ENCODE peak calls at places on chromosomes 12 and 14, in four cellular contexts. S is SK-N-SH, O is GM12878, V is K562. C is an unnamed sample.

GRCh38 chr12:22173154-22173553 is 127.1 kb downstream of the CMAS start:
- DNase-seq in S (no peak), O (no peak), V (no peak), C (no peak)

GRCh38 chr12:10708862-10709261 is 14.3 kb downstream of the YBX3 start:
- DNase-seq in S (no peak), O (no peak), V (no peak), C (no peak)

GRCh38 chr14:75222208-75222701 is 45.8 kb upstream of the TMED10 start:
- DNase-seq in S (no peak), O (peak; percentile 53), V (no peak), C (no peak)

GRCh38 chr14:53542692-53543091 is 389.6 kb upstream of the DDHD1 start:
- DNase-seq in S (peak; percentile 15), O (no peak), V (no peak), C (no peak)

GRCh38 chr12:116018282-116018681 is 259.2 kb downstream of the MED13L start:
- DNase-seq in S (no peak), O (no peak), V (no peak), C (no peak)

GRCh38 chr12:24698972-24699371 is 249.9 kb downstream of the BCAT1 start:
- DNase-seq in S (no peak), O (no peak), V (no peak), C (no peak)

GRCh38 chr14:58919262-58919661 is 269.2 kb upstream of the DAAM1 start:
- DNase-seq in S (no peak), O (peak; percentile 26), V (no peak), C (no peak)

GRCh38 chr14:53619625-53620324 is 336.9 kb downstream of the BMP4 start:
- DNase-seq in S (no peak), O (no peak), V (no peak), C (no peak)

GRCh38 chr12:102755271-102755670 is 161.8 kb downstream of the PAH start:
- DNase-seq in S (no peak), O (no peak), V (no peak), C (no peak)

GRCh38 chr12:120939523-120939922 is 35.4 kb upstream of the SPPL3 start:
- DNase-seq in S (no peak), O (no peak), V (no peak), C (no peak)

GRCh38 chr12:94100254-94100653 is 48.1 kb upstream of the PLXNC1 start:
- DNase-seq in S (no peak), O (no peak), V (peak; percentile 15), C (no peak)

GRCh38 chr12:32512910-32513309 is 113.6 kb downstream of the FGD4 start:
- DNase-seq in S (no peak), O (no peak), V (no peak), C (no peak)

GRCh38 chr12:71125515-71125914 is 32.3 kb downstream of the TSPAN8 start:
- DNase-seq in S (peak; percentile 17), O (no peak), V (no peak), C (no peak)

GRCh38 chr14:44778562-44778961 is 183.2 kb downstream of the KLHL28 start:
- DNase-seq in S (no peak), O (no peak), V (no peak), C (no peak)

DNA sequence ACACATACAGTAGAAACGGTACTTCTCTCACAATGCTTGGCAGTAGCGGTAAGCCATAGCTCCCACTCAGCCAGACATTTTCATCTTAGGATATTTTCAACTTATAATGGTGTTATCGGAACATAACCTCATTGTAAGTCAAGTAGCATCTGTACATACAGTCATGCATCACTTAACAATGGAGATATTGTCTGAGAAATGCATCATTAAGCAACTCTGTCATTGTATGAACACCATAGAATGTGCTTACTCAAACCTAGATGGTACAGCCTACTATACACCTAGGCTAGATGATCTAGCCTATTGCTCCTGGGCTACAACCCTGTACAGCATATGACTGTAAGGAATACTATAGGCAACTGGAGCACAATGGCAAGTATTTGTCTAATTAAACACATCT is 40.8 kb downstream of the RPS6KA5 start:
- DNase-seq in S (no peak), O (no peak), V (no peak), C (no peak)
- TF ChIP-seq USF1 in S (no peak), O (no peak), V (no peak), C (no peak)

GRCh38 chr12:89983622-89984021 is 275.0 kb upstream of the ATP2B1 start:
- DNase-seq in S (no peak), O (no peak), V (no peak), C (no peak)
- TF ChIP-seq USF1 in S (no peak), O (no peak), V (no peak), C (no peak)

DNA sequence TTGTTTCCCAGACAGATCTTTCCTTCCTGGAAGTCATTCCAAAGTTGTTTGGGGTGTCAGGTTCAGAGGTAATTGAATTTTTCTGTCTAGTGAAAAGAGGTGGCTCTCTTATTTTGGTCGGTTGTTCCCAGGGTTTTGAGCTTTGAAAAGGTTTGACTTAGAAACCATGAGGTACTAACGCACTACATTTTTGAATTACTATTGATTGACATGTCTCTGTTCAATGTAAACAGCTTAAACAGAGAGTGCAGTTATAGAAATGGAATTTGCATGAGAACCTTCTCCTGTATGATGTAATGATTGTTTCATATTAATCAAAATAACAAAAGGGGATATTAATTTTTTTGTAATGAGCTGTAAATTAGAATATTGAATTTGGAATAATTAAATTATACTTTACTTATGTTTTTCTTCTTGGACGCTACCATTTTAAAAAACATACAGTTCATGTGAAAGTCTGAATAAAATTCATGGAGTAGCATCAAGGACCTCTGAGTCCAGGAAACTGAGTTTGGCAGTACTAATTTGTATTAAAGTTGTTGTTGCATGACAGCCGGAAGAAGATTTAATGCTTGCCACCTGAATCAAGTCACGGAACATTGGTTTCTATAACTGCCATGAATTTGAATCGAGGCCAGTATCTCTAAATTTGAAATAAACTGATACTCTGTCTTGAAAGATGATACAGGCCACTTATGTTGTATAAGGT is 41.7 kb downstream of the NPAS3 start:
- DNase-seq in S (no peak), O (no peak), V (no peak), C (no peak)
- TF ChIP-seq USF1 in S (no peak), O (no peak), V (no peak), C (no peak)

DNA sequence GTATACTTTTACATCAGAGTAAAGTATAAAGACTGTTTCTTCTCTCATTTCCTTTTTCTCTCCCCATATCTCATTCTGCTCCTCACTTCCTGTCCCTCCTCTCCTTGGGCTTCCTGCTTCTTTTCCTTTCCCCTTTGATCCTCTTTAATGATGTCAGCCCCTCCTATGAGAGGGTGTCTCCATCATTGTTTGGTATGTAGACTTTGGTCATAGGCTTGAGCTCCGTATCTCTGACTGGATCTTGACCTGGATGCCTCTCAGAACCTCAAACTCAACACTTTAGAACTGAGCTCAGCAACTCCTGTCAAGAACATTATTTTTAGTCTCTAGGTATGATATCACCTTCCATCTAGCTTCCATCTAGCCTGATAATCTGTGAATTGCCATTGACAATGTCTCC is 50.3 kb downstream of the AKAP6 start:
- DNase-seq in S (no peak), O (no peak), V (no peak), C (no peak)
- TF ChIP-seq USF1 in S (no peak), O (no peak), V (no peak), C (no peak)

DNA sequence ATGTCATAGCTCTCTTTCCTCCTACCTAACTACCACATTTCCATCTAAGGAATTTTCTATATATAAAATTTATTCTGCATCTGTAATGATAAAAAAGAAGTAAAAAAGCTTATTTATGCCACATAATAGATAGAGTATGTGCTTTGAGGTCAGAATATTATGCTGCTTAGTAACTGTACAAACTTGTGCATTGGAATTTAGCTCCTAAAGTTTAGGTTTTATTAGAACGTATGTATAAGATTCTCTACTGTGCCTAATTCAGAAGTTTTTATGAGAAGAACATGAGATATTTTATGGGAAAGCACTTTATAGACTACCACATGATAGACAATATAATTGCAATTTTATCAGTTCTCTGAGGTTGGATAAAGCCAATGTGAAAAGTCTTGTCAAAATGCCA is 384.7 kb downstream of the SLC16A7 start:
- DNase-seq in S (no peak), O (no peak), V (no peak), C (no peak)
- TF ChIP-seq USF1 in S (no peak), O (no peak), V (no peak), C (no peak)

GRCh38 chr14:100762901-100763300 is 36.2 kb downstream of the DLK1 start:
- DNase-seq in S (no peak), O (no peak), V (no peak), C (no peak)

GRCh38 chr14:100762089-100762515 is 35.4 kb downstream of the DLK1 start:
- DNase-seq in S (no peak), O (no peak), V (no peak), C (no peak)

GRCh38 chr14:100764716-100765115 is 38.0 kb downstream of the DLK1 start:
- DNase-seq in S (no peak), O (no peak), V (no peak), C (no peak)

GRCh38 chr14:100765296-100765695 is 38.6 kb downstream of the DLK1 start:
- DNase-seq in S (no peak), O (no peak), V (no peak), C (no peak)

DNA sequence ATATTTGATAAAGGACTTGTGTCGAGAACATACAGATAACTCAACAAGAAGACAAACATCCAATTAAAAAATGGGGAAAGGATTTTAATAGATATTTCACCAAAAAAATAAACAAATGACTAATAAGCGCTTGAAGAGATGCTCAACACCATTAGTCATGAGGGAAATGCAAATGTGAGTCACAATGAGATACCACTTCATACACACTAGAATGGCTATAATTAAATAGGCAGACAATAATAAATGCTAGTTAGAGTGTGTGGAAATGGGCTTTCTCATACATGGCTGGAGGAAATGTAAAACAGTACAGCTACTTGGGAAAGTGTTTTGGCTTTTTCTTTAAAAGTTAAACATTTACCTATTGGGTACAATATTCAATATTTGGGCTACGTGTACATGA is 34.8 kb downstream of the DLK1 start:
- DNase-seq in S (no peak), O (no peak), V (no peak), C (no peak)
- TF ChIP-seq USF1 in S (no peak), O (no peak), V (no peak), C (no peak)

DNA sequence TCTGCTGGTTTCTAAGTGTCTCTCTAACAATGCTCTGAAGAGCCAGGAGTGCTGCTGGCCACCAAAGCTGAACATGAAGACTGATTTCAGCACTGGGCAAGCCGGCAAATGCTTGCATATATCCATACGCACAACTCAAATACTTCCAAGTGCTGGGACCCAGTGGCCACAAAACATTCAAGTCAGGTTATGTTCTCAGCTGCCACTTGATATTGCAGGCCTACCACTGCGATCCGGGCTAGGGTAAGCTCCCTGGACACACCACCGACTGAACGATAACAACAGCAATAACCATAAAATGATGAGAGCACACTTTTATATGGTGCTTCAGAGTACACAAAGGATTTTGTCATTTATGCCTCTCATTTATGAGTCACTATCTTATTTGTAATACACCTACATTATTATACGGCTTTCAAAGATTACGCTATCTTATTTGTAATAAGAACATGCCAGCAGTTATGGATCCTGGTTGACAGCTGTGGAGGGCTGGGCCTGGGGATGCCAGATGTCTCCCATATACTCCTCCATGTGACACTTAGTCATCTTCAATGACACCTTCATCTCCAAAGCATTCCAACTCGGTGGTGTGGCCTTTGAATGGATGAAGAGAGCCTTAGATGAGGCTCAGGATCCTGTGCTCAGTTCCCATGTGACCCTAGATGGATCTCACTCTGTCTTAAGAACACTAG is 35.5 kb downstream of the CRACR2A start:
- DNase-seq in S (no peak), O (no peak), V (no peak), C (no peak)
- TF ChIP-seq USF1 in S (no peak), O (no peak), V (no peak), C (no peak)